ENCODE peak calls at places on chromosomes 2 and 18, in eight cellular contexts. One of them, this sample, is unnamed.

GRCh38 chr2:233429175-233429897 is 75.0 kb downstream of the DGKD start:
- DNase-seq in Peyer's patch: peak; percentile 38
- DNase-seq in tibial artery: no peak
- DNase-seq in AG04450: no peak
- DNase-seq in CD8-positive, alpha-beta T cell: no peak
- DNase-seq in psoas muscle: peak; percentile 89
- DNase-seq in tibial nerve: no peak
- DNase-seq in IMR-90: no peak
- DNase-seq in this sample: no peak

GRCh38 chr2:68885811-68886075 is 14.5 kb upstream of the BMP10 start:
- DNase-seq in tibial artery: no peak
- DNase-seq in IMR-90: no peak
- DNase-seq in Peyer's patch: no peak
- DNase-seq in tibial nerve: no peak
- DNase-seq in AG04450: no peak
- DNase-seq in psoas muscle: no peak
- DNase-seq in CD8-positive, alpha-beta T cell: no peak
- DNase-seq in this sample: no peak

GRCh38 chr2:28475088-28475580 is 20.7 kb upstream of the PLB1 start:
- DNase-seq in tibial nerve: no peak
- DNase-seq in tibial artery: no peak
- DNase-seq in CD8-positive, alpha-beta T cell: no peak
- DNase-seq in Peyer's patch: peak; percentile 15
- DNase-seq in psoas muscle: no peak
- DNase-seq in AG04450: no peak
- DNase-seq in IMR-90: no peak
- DNase-seq in this sample: no peak

GRCh38 chr2:177545981-177546600 is 153.5 kb downstream of the AGPS start:
- DNase-seq in tibial nerve: no peak
- DNase-seq in AG04450: no peak
- DNase-seq in psoas muscle: no peak
- DNase-seq in CD8-positive, alpha-beta T cell: no peak
- DNase-seq in IMR-90: no peak
- DNase-seq in Peyer's patch: no peak
- DNase-seq in tibial artery: no peak
- DNase-seq in this sample: no peak

GRCh38 chr18:53946561-53946960 is 277.9 kb downstream of the MBD2 start:
- DNase-seq in psoas muscle: no peak
- DNase-seq in CD8-positive, alpha-beta T cell: no peak
- DNase-seq in AG04450: no peak
- DNase-seq in tibial artery: no peak
- DNase-seq in IMR-90: no peak
- DNase-seq in tibial nerve: no peak
- DNase-seq in Peyer's patch: no peak
- DNase-seq in this sample: no peak

GRCh38 chr18:49476664-49477411 is 10.2 kb downstream of the C18orf32 start:
- DNase-seq in IMR-90: peak; percentile 65
- DNase-seq in psoas muscle: no peak
- DNase-seq in CD8-positive, alpha-beta T cell: no peak
- DNase-seq in tibial artery: no peak
- DNase-seq in AG04450: peak; percentile 34
- DNase-seq in Peyer's patch: no peak
- DNase-seq in tibial nerve: no peak
- DNase-seq in this sample: peak; percentile 22

GRCh38 chr2:64273524-64274398 is 129.5 kb upstream of the PELI1 start:
- DNase-seq in psoas muscle: peak; percentile 62
- DNase-seq in AG04450: peak; percentile 33
- DNase-seq in CD8-positive, alpha-beta T cell: no peak
- DNase-seq in IMR-90: peak; percentile 89
- DNase-seq in tibial nerve: no peak
- DNase-seq in Peyer's patch: peak; percentile 86
- DNase-seq in tibial artery: peak; percentile 57
- DNase-seq in this sample: peak; percentile 88

GRCh38 chr18:33605250-33605649 is 27.2 kb downstream of the ASXL3 start:
- DNase-seq in tibial nerve: no peak
- DNase-seq in psoas muscle: no peak
- DNase-seq in IMR-90: no peak
- DNase-seq in CD8-positive, alpha-beta T cell: no peak
- DNase-seq in tibial artery: no peak
- DNase-seq in AG04450: no peak
- DNase-seq in Peyer's patch: no peak
- DNase-seq in this sample: no peak

GRCh38 chr18:36544036-36544725 is 246.7 kb downstream of the FHOD3 start:
- DNase-seq in AG04450: no peak
- DNase-seq in tibial artery: peak; percentile 57
- DNase-seq in psoas muscle: peak; percentile 57
- DNase-seq in tibial nerve: no peak
- DNase-seq in CD8-positive, alpha-beta T cell: no peak
- DNase-seq in IMR-90: no peak
- DNase-seq in Peyer's patch: no peak
- DNase-seq in this sample: peak; percentile 33

GRCh38 chr18:3037423-3037915 is 24.5 kb upstream of the LPIN2 start:
- DNase-seq in tibial artery: no peak
- DNase-seq in AG04450: peak; percentile 55
- DNase-seq in Peyer's patch: peak; percentile 73
- DNase-seq in CD8-positive, alpha-beta T cell: no peak
- DNase-seq in tibial nerve: no peak
- DNase-seq in psoas muscle: no peak
- DNase-seq in IMR-90: peak; percentile 90
- DNase-seq in this sample: peak; percentile 77

GRCh38 chr2:172762554-172762953 is 26.9 kb downstream of the RAPGEF4 start:
- DNase-seq in AG04450: no peak
- DNase-seq in Peyer's patch: no peak
- DNase-seq in tibial nerve: no peak
- DNase-seq in psoas muscle: no peak
- DNase-seq in tibial artery: no peak
- DNase-seq in CD8-positive, alpha-beta T cell: no peak
- DNase-seq in IMR-90: no peak
- DNase-seq in this sample: no peak

GRCh38 chr2:69104281-69104680 is 91.3 kb downstream of the ANTXR1 start:
- DNase-seq in tibial artery: no peak
- DNase-seq in AG04450: no peak
- DNase-seq in IMR-90: no peak
- DNase-seq in psoas muscle: peak; percentile 60
- DNase-seq in tibial nerve: peak; percentile 22
- DNase-seq in Peyer's patch: peak; percentile 55
- DNase-seq in CD8-positive, alpha-beta T cell: no peak
- DNase-seq in this sample: no peak

GRCh38 chr2:200703132-200703925 is 108.4 kb upstream of the BZW1 start:
- DNase-seq in AG04450: peak; percentile 51
- DNase-seq in IMR-90: peak; percentile 80
- DNase-seq in tibial nerve: no peak
- DNase-seq in tibial artery: no peak
- DNase-seq in Peyer's patch: no peak
- DNase-seq in CD8-positive, alpha-beta T cell: no peak
- DNase-seq in psoas muscle: no peak
- DNase-seq in this sample: peak; percentile 46

GRCh38 chr2:6073260-6074141 is 381.3 kb downstream of the SOX11 start:
- DNase-seq in AG04450: peak; percentile 10
- DNase-seq in Peyer's patch: no peak
- DNase-seq in tibial artery: no peak
- DNase-seq in CD8-positive, alpha-beta T cell: no peak
- DNase-seq in psoas muscle: no peak
- DNase-seq in IMR-90: peak; percentile 74
- DNase-seq in tibial nerve: no peak
- DNase-seq in this sample: no peak

GRCh38 chr2:201191132-201191875 is 8.4 kb downstream of the CASP10 start:
- DNase-seq in Peyer's patch: no peak
- DNase-seq in tibial artery: no peak
- DNase-seq in IMR-90: no peak
- DNase-seq in psoas muscle: no peak
- DNase-seq in tibial nerve: no peak
- DNase-seq in AG04450: no peak
- DNase-seq in CD8-positive, alpha-beta T cell: peak; percentile 28
- DNase-seq in this sample: no peak

GRCh38 chr2:237625216-237625705 is 2.1 kb upstream of the LRRFIP1 start:
- DNase-seq in IMR-90: no peak
- DNase-seq in tibial nerve: no peak
- DNase-seq in CD8-positive, alpha-beta T cell: no peak
- DNase-seq in AG04450: no peak
- DNase-seq in psoas muscle: peak; percentile 69
- DNase-seq in Peyer's patch: no peak
- DNase-seq in tibial artery: peak; percentile 70
- DNase-seq in this sample: no peak

GRCh38 chr2:105812180-105813044 is 67.7 kb downstream of the NCK2 start:
- DNase-seq in IMR-90: peak; percentile 93
- DNase-seq in Peyer's patch: peak; percentile 68
- DNase-seq in tibial artery: peak; percentile 43
- DNase-seq in tibial nerve: no peak
- DNase-seq in psoas muscle: peak; percentile 60
- DNase-seq in AG04450: peak; percentile 64
- DNase-seq in CD8-positive, alpha-beta T cell: no peak
- DNase-seq in this sample: no peak

GRCh38 chr18:24015897-24016631 is 1.5 kb downstream of the TTC39C start:
- DNase-seq in AG04450: no peak
- DNase-seq in psoas muscle: no peak
- DNase-seq in tibial artery: no peak
- DNase-seq in IMR-90: no peak
- DNase-seq in CD8-positive, alpha-beta T cell: no peak
- DNase-seq in Peyer's patch: no peak
- DNase-seq in tibial nerve: no peak
- DNase-seq in this sample: no peak

GRCh38 chr18:31943895-31944816 is 1.2 kb upstream of the TRAPPC8 start:
- DNase-seq in AG04450: no peak
- DNase-seq in tibial artery: no peak
- DNase-seq in IMR-90: no peak
- DNase-seq in psoas muscle: no peak
- DNase-seq in CD8-positive, alpha-beta T cell: no peak
- DNase-seq in tibial nerve: no peak
- DNase-seq in Peyer's patch: peak; percentile 34
- DNase-seq in this sample: peak; percentile 2

GRCh38 chr18:58848685-58849084 is 16.0 kb upstream of the ZNF532 start:
- DNase-seq in tibial artery: no peak
- DNase-seq in CD8-positive, alpha-beta T cell: no peak
- DNase-seq in AG04450: no peak
- DNase-seq in psoas muscle: no peak
- DNase-seq in Peyer's patch: no peak
- DNase-seq in tibial nerve: no peak
- DNase-seq in IMR-90: peak; percentile 53
- DNase-seq in this sample: peak; percentile 14

GRCh38 chr18:75200071-75200470 is 8.9 kb downstream of the PTGR3 start:
- DNase-seq in Peyer's patch: peak; percentile 28
- DNase-seq in tibial artery: no peak
- DNase-seq in psoas muscle: peak; percentile 76
- DNase-seq in IMR-90: no peak
- DNase-seq in tibial nerve: no peak
- DNase-seq in CD8-positive, alpha-beta T cell: no peak
- DNase-seq in AG04450: no peak
- DNase-seq in this sample: no peak
- H3K27ac ChIP-seq in Peyer's patch: no peak overlapping the region
- H3K27ac ChIP-seq in tibial artery: no peak overlapping the region
- H3K27ac ChIP-seq in psoas muscle: peak overlapping the region; percentile 99
- H3K27ac ChIP-seq in IMR-90: no peak overlapping the region
- H3K27ac ChIP-seq in tibial nerve: no peak overlapping the region
- H3K27ac ChIP-seq in CD8-positive, alpha-beta T cell: no peak overlapping the region
- H3K27ac ChIP-seq in AG04450: no peak overlapping the region
- H3K27ac ChIP-seq in this sample: no peak overlapping the region

GRCh38 chr2:46042207-46042637 is 255.0 kb upstream of the EPAS1 start:
- DNase-seq in IMR-90: no peak
- DNase-seq in Peyer's patch: no peak
- DNase-seq in tibial artery: no peak
- DNase-seq in AG04450: no peak
- DNase-seq in tibial nerve: no peak
- DNase-seq in psoas muscle: no peak
- DNase-seq in CD8-positive, alpha-beta T cell: no peak
- DNase-seq in this sample: no peak
- TF ChIP-seq CTCF in IMR-90: no peak
- TF ChIP-seq CTCF in Peyer's patch: no peak
- TF ChIP-seq CTCF in tibial artery: no peak
- TF ChIP-seq CTCF in AG04450: no peak
- TF ChIP-seq CTCF in tibial nerve: no peak
- TF ChIP-seq CTCF in psoas muscle: no peak
- TF ChIP-seq CTCF in CD8-positive, alpha-beta T cell: no peak
- TF ChIP-seq CTCF in this sample: no peak

DNA sequence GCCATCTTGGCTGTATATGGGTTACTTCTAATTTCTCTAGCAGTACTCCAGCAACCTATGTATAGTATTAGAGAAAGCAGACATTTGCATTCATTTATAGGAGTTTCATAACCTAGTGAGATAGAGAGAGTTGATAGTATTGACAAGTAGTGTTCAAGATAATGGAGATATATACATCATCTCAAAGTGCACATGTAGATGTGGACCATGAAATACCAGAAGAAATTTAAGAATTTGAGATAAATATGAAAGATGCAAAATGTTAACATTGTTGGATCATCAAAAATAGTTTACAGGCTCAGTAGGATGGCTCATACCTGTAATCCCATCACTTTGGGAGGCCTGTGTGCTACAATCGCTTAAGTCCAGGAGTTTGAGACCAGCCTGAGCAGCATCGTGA is 243.0 kb downstream of the MBD5 start:
- DNase-seq in tibial artery: no peak
- DNase-seq in tibial nerve: no peak
- DNase-seq in CD8-positive, alpha-beta T cell: no peak
- DNase-seq in psoas muscle: no peak
- DNase-seq in Peyer's patch: no peak
- DNase-seq in AG04450: no peak
- DNase-seq in IMR-90: no peak
- DNase-seq in this sample: no peak
- H3K27ac ChIP-seq in tibial artery: no peak overlapping the region
- H3K27ac ChIP-seq in tibial nerve: no peak overlapping the region
- H3K27ac ChIP-seq in CD8-positive, alpha-beta T cell: no peak overlapping the region
- H3K27ac ChIP-seq in psoas muscle: no peak overlapping the region
- H3K27ac ChIP-seq in Peyer's patch: no peak overlapping the region
- H3K27ac ChIP-seq in AG04450: no peak overlapping the region
- H3K27ac ChIP-seq in IMR-90: no peak overlapping the region
- H3K27ac ChIP-seq in this sample: no peak overlapping the region

GRCh38 chr2:72363406-72363805 is 215.7 kb upstream of the CYP26B1 start:
- DNase-seq in IMR-90: no peak
- DNase-seq in AG04450: no peak
- DNase-seq in tibial artery: no peak
- DNase-seq in Peyer's patch: no peak
- DNase-seq in tibial nerve: no peak
- DNase-seq in psoas muscle: no peak
- DNase-seq in CD8-positive, alpha-beta T cell: no peak
- DNase-seq in this sample: no peak

GRCh38 chr2:72367530-72368225 is 220.0 kb upstream of the CYP26B1 start:
- DNase-seq in psoas muscle: peak; percentile 78
- DNase-seq in IMR-90: peak; percentile 90
- DNase-seq in Peyer's patch: no peak
- DNase-seq in CD8-positive, alpha-beta T cell: no peak
- DNase-seq in tibial nerve: no peak
- DNase-seq in tibial artery: peak; percentile 74
- DNase-seq in AG04450: peak; percentile 67
- DNase-seq in this sample: peak; percentile 83
- TF ChIP-seq CTCF in psoas muscle: peak; percentile 54
- TF ChIP-seq CTCF in IMR-90: peak; percentile 50
- TF ChIP-seq CTCF in Peyer's patch: no peak
- TF ChIP-seq CTCF in CD8-positive, alpha-beta T cell: no peak
- TF ChIP-seq CTCF in tibial nerve: no peak
- TF ChIP-seq CTCF in tibial artery: peak; percentile 39
- TF ChIP-seq CTCF in AG04450: peak; percentile 40
- TF ChIP-seq CTCF in this sample: peak; percentile 87

GRCh38 chr2:174180837-174181236 is 67.5 kb downstream of the OLA1 start:
- DNase-seq in AG04450: no peak
- DNase-seq in tibial nerve: no peak
- DNase-seq in tibial artery: no peak
- DNase-seq in psoas muscle: no peak
- DNase-seq in CD8-positive, alpha-beta T cell: no peak
- DNase-seq in IMR-90: no peak
- DNase-seq in Peyer's patch: no peak
- DNase-seq in this sample: no peak
- H3K27ac ChIP-seq in AG04450: no peak overlapping the region
- H3K27ac ChIP-seq in tibial nerve: no peak overlapping the region
- H3K27ac ChIP-seq in tibial artery: no peak overlapping the region
- H3K27ac ChIP-seq in psoas muscle: no peak overlapping the region
- H3K27ac ChIP-seq in CD8-positive, alpha-beta T cell: no peak overlapping the region
- H3K27ac ChIP-seq in IMR-90: no peak overlapping the region
- H3K27ac ChIP-seq in Peyer's patch: no peak overlapping the region
- H3K27ac ChIP-seq in this sample: no peak overlapping the region

This sample was measured in RWPE1.